ENCODE peak calls at places on chromosomes 11 and 22, in six cellular contexts. S, Y, I, Z, A and V are unnamed samples.

GRCh38 chr11:91707652-91708051 is 517.0 kb upstream of the FAT3 start:
- DNase-seq in Y (no peak), I (no peak), Z (no peak), S (no peak), A (no peak), V (no peak)

GRCh38 chr11:125425601-125426000 is 70.5 kb downstream of the FEZ1 start:
- DNase-seq in Y (no peak), I (no peak), Z (no peak), S (no peak), A (no peak), V (no peak)

GRCh38 chr11:116970485-116971292 is 127.5 kb downstream of the SIK3 start:
- DNase-seq in S (no peak), I (no peak), Z (peak), Y (no peak), A (no peak), V (peak)

GRCh38 chr11:113505046-113505445 is 29.8 kb upstream of the DRD2 start:
- DNase-seq in Y (no peak), I (no peak), Z (no peak), S (no peak), A (no peak), V (no peak)

GRCh38 chr11:128498846-128499245 is 88.5 kb downstream of the ETS1 start:
- DNase-seq in S (no peak), Z (peak), A (no peak), I (no peak), Y (peak), V (peak)

GRCh38 chr11:71192629-71193028 is 59.7 kb downstream of the SHANK2 start:
- DNase-seq in Z (no peak), Y (peak), A (no peak), I (no peak), S (no peak), V (no peak)

GRCh38 chr22:43566561-43567332 is 154.9 kb downstream of the MPPED1 start:
- DNase-seq in Y (peak), I (no peak), S (peak), Z (no peak), A (no peak), V (no peak)

GRCh38 chr11:116527180-116527991 is 245.4 kb downstream of the BUD13 start:
- DNase-seq in I (no peak), S (no peak), Z (no peak), A (no peak), Y (no peak), V (no peak)

GRCh38 chr22:37012262-37012904 is 6.9 kb downstream of the TST start:
- DNase-seq in S (no peak), Z (no peak), A (no peak), I (no peak), Y (no peak), V (no peak)

GRCh38 chr11:102807921-102808320 is 10.0 kb upstream of the MMP1 start:
- DNase-seq in A (peak), Y (peak), Z (peak), S (peak), I (no peak), V (peak)

GRCh38 chr11:32034680-32035079 is 56.2 kb upstream of the RCN1 start:
- DNase-seq in I (no peak), A (no peak), Y (no peak), Z (no peak), S (no peak), V (peak)

GRCh38 chr11:122995526-122995925 is 13.9 kb upstream of the BSX start:
- DNase-seq in Z (no peak), A (no peak), Y (peak), I (no peak), S (no peak), V (no peak)

GRCh38 chr22:46934746-46935491 is 172.5 kb downstream of the TBC1D22A start:
- DNase-seq in Y (peak), I (no peak), Z (peak), S (no peak), A (peak), V (peak)

DNA sequence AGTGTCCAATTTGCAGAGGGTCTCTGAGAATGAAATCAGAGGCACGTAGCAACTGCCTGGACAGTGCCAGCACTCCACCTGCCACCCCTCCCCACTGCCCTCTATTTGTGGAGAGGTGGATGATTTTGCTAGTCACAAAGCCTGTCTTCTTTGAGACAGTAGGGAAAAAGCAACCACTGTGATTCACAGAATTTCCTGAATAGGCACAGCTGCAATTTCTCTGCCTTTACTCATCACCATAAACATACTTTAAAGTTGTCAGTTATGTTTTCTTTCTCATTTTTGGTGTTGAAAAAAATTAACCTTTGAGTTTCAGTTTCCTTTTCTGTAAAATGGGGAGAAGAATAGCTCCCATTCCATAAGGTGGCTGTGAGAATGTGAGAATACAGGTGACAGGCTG is 134.3 kb downstream of the TEAD1 start:
- DNase-seq in S (no peak), I (no peak), A (no peak), Z (peak), Y (no peak), V (peak)
- H2BK5ac ChIP-seq in S (no peak), I (no peak), A (no peak), Z (no peak), Y (no peak), V (peak)

GRCh38 chr11:76788661-76789442 is 5.7 kb downstream of the TSKU start:
- DNase-seq in Z (no peak), A (no peak), I (no peak), Y (no peak), S (no peak), V (no peak)

GRCh38 chr11:76789443-76789719 is 6.2 kb downstream of the TSKU start:
- DNase-seq in Z (no peak), Y (no peak), A (no peak), I (no peak), S (no peak), V (no peak)

GRCh38 chr11:76786053-76787014 is 3.2 kb downstream of the TSKU start:
- DNase-seq in Z (no peak), A (no peak), S (no peak), Y (no peak), I (no peak), V (no peak)

GRCh38 chr11:76787271-76787670 is 4.1 kb downstream of the TSKU start:
- DNase-seq in Y (no peak), S (no peak), Z (no peak), I (no peak), A (no peak), V (no peak)

DNA sequence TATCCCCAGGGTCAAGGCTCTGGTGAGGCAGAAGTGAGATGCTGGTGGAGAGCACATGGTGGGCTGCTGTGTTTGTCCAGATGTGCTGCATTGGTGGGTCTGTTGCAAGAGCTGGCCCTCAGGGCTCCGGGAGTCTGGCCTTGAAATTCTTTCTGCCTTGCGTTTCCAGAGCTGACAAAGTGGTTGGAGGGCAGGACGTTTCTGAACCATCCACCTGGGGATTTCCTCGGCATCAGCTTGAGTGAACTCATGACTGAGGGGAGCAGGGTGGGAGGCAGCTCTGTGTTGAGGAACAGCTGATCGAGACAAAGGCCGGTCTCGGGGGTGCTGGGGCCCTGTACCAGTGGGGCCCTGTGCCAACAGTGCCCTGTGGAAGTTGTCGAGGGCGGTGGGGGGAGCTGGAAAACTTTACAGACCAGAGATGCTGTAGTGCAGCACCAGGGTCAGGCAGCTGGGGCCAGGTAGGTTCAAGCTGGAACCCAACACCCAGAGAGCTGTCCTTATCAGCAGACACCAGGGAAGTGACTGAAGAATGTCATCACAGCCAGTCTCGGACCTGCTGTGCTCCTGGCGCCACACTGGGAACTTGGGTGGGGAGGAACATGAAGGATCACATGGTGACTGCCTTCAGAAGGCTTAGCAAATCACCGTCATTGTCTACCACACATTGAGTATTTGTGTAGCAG is 4.9 kb downstream of the TSKU start:
- DNase-seq in I (no peak), S (no peak), A (no peak), Y (peak), Z (peak), V (peak)
- H2BK5ac ChIP-seq in I (no peak), S (no peak), A (no peak), Y (peak), Z (no peak), V (no peak)

GRCh38 chr11:106021181-106021966 is 666 bp downstream of the MSANTD4 start:
- DNase-seq in Y (no peak), S (no peak), A (no peak), I (no peak), Z (peak), V (peak)
- H2BK5ac ChIP-seq in Y (no peak), S (no peak), A (peak), I (peak), Z (peak), V (peak)

GRCh38 chr22:32698926-32699619 is 102.4 kb upstream of the TIMP3 start:
- DNase-seq in I (no peak), S (no peak), Z (no peak), Y (no peak), A (no peak), V (no peak)
- H2BK5ac ChIP-seq in I (no peak), S (no peak), Z (no peak), Y (no peak), A (no peak), V (no peak)